ENCODE peak calls at places on chromosomes 1 and 21, in seven cellular contexts. One of them, this sample, is unnamed.

GRCh38 chr21:43719748-43720538 is 1.0 kb downstream of the PDXK start:
- DNase-seq in mucosa of descending colon: peak
- DNase-seq in upper lobe of right lung: peak
- DNase-seq in pancreas: peak
- DNase-seq in cardiac fibroblast: no peak
- DNase-seq in ovary: peak
- DNase-seq in breast epithelium: no peak
- DNase-seq in this sample: peak

GRCh38 chr1:41046347-41046775 is 24.8 kb upstream of the SLFNL1 start:
- DNase-seq in mucosa of descending colon: peak
- DNase-seq in upper lobe of right lung: peak
- DNase-seq in pancreas: no peak
- DNase-seq in cardiac fibroblast: no peak
- DNase-seq in ovary: no peak
- DNase-seq in breast epithelium: peak
- DNase-seq in this sample: no peak

GRCh38 chr21:17818158-17819113 is 720 bp downstream of the C21orf91 start:
- DNase-seq in mucosa of descending colon: peak
- DNase-seq in upper lobe of right lung: peak
- DNase-seq in pancreas: peak
- DNase-seq in cardiac fibroblast: peak
- DNase-seq in ovary: no peak
- DNase-seq in breast epithelium: no peak
- DNase-seq in this sample: no peak

GRCh38 chr1:181324797-181325616 is 158.3 kb upstream of the CACNA1E start:
- DNase-seq in mucosa of descending colon: no peak
- DNase-seq in upper lobe of right lung: no peak
- DNase-seq in pancreas: no peak
- DNase-seq in cardiac fibroblast: no peak
- DNase-seq in ovary: no peak
- DNase-seq in breast epithelium: no peak
- DNase-seq in this sample: no peak

GRCh38 chr1:53134961-53135734 is 7.3 kb downstream of the SLC1A7 start:
- DNase-seq in mucosa of descending colon: peak
- DNase-seq in upper lobe of right lung: no peak
- DNase-seq in pancreas: no peak
- DNase-seq in cardiac fibroblast: peak
- DNase-seq in ovary: no peak
- DNase-seq in breast epithelium: no peak
- DNase-seq in this sample: no peak

GRCh38 chr1:195604287-195604686 is 1004.0 kb downstream of the KCNT2 start:
- DNase-seq in mucosa of descending colon: no peak
- DNase-seq in upper lobe of right lung: no peak
- DNase-seq in pancreas: no peak
- DNase-seq in cardiac fibroblast: no peak
- DNase-seq in ovary: no peak
- DNase-seq in breast epithelium: no peak
- DNase-seq in this sample: no peak

GRCh38 chr1:39925727-39926342 is 24.1 kb upstream of the MYCL start:
- DNase-seq in mucosa of descending colon: no peak
- DNase-seq in upper lobe of right lung: no peak
- DNase-seq in pancreas: no peak
- DNase-seq in cardiac fibroblast: peak
- DNase-seq in ovary: no peak
- DNase-seq in breast epithelium: no peak
- DNase-seq in this sample: no peak

GRCh38 chr1:201499795-201500669 is 6.9 kb downstream of the CSRP1 start:
- DNase-seq in mucosa of descending colon: no peak
- DNase-seq in upper lobe of right lung: no peak
- DNase-seq in pancreas: no peak
- DNase-seq in cardiac fibroblast: peak
- DNase-seq in ovary: no peak
- DNase-seq in breast epithelium: peak
- DNase-seq in this sample: no peak

GRCh38 chr1:227895828-227896685 is 51.7 kb downstream of the WNT9A start:
- DNase-seq in mucosa of descending colon: peak
- DNase-seq in upper lobe of right lung: peak
- DNase-seq in pancreas: peak
- DNase-seq in cardiac fibroblast: no peak
- DNase-seq in ovary: peak
- DNase-seq in breast epithelium: peak
- DNase-seq in this sample: peak

GRCh38 chr1:150082494-150082893 is 14.9 kb downstream of the VPS45 start:
- DNase-seq in mucosa of descending colon: no peak
- DNase-seq in upper lobe of right lung: no peak
- DNase-seq in pancreas: no peak
- DNase-seq in cardiac fibroblast: no peak
- DNase-seq in ovary: no peak
- DNase-seq in breast epithelium: no peak
- DNase-seq in this sample: no peak

GRCh38 chr1:33379631-33380354 is 51.1 kb downstream of the PHC2 start:
- DNase-seq in mucosa of descending colon: no peak
- DNase-seq in upper lobe of right lung: no peak
- DNase-seq in pancreas: no peak
- DNase-seq in cardiac fibroblast: no peak
- DNase-seq in ovary: no peak
- DNase-seq in breast epithelium: no peak
- DNase-seq in this sample: no peak

DNA sequence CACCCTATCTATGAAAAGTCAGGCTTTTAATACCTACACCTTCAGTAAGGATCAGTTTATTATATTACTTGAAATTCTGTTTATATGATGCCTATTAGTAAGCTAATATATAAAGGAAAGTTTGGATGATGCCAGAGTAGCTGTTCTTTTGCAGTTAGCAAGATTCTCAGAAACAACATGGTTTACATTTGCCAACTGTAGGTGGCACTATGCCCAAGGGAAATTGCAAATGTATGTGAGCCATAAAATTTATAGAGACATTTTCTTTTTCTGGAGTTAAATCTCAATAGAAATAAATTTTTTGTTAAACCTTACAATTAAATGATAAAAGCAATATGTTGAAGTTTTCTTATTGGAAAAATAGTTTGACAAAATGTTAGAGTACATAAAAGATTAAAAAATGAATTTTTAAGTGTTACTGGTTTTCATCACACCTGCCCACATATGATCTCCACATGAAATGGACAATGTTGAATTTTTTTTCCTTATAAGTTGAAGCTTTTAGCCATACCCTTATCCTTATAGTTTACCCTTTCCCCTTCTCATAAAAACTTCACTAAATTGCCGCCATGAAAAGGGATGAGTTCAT is 32.1 kb upstream of the EPHX4 start:
- DNase-seq in mucosa of descending colon: no peak
- DNase-seq in upper lobe of right lung: no peak
- DNase-seq in pancreas: no peak
- DNase-seq in cardiac fibroblast: peak
- DNase-seq in ovary: no peak
- DNase-seq in breast epithelium: no peak
- DNase-seq in this sample: no peak
- TF ChIP-seq CTCF in mucosa of descending colon: no peak
- TF ChIP-seq CTCF in upper lobe of right lung: peak
- TF ChIP-seq CTCF in pancreas: peak
- TF ChIP-seq CTCF in cardiac fibroblast: peak
- TF ChIP-seq CTCF in ovary: no peak
- TF ChIP-seq CTCF in breast epithelium: no peak
- TF ChIP-seq CTCF in this sample: no peak

GRCh38 chr1:47382399-47382983 is 33.6 kb upstream of the FOXE3 start:
- DNase-seq in mucosa of descending colon: no peak
- DNase-seq in upper lobe of right lung: no peak
- DNase-seq in pancreas: no peak
- DNase-seq in cardiac fibroblast: no peak
- DNase-seq in ovary: no peak
- DNase-seq in breast epithelium: no peak
- DNase-seq in this sample: no peak
- TF ChIP-seq CTCF in mucosa of descending colon: no peak
- TF ChIP-seq CTCF in upper lobe of right lung: no peak
- TF ChIP-seq CTCF in pancreas: no peak
- TF ChIP-seq CTCF in cardiac fibroblast: no peak
- TF ChIP-seq CTCF in ovary: no peak
- TF ChIP-seq CTCF in breast epithelium: no peak
- TF ChIP-seq CTCF in this sample: no peak

GRCh38 chr21:36694593-36695282 is 4.2 kb upstream of the SIM2 start:
- DNase-seq in mucosa of descending colon: no peak
- DNase-seq in upper lobe of right lung: no peak
- DNase-seq in pancreas: no peak
- DNase-seq in cardiac fibroblast: no peak
- DNase-seq in ovary: no peak
- DNase-seq in breast epithelium: no peak
- DNase-seq in this sample: no peak

GRCh38 chr21:36692125-36692843 is 6.6 kb upstream of the SIM2 start:
- DNase-seq in mucosa of descending colon: no peak
- DNase-seq in upper lobe of right lung: no peak
- DNase-seq in pancreas: no peak
- DNase-seq in cardiac fibroblast: no peak
- DNase-seq in ovary: no peak
- DNase-seq in breast epithelium: no peak
- DNase-seq in this sample: no peak

GRCh38 chr21:36692844-36693143 is 6.1 kb upstream of the SIM2 start:
- DNase-seq in mucosa of descending colon: no peak
- DNase-seq in upper lobe of right lung: no peak
- DNase-seq in pancreas: no peak
- DNase-seq in cardiac fibroblast: no peak
- DNase-seq in ovary: no peak
- DNase-seq in breast epithelium: no peak
- DNase-seq in this sample: no peak

GRCh38 chr21:36694041-36694515 is 4.8 kb upstream of the SIM2 start:
- DNase-seq in mucosa of descending colon: no peak
- DNase-seq in upper lobe of right lung: no peak
- DNase-seq in pancreas: no peak
- DNase-seq in cardiac fibroblast: peak
- DNase-seq in ovary: no peak
- DNase-seq in breast epithelium: no peak
- DNase-seq in this sample: no peak

DNA sequence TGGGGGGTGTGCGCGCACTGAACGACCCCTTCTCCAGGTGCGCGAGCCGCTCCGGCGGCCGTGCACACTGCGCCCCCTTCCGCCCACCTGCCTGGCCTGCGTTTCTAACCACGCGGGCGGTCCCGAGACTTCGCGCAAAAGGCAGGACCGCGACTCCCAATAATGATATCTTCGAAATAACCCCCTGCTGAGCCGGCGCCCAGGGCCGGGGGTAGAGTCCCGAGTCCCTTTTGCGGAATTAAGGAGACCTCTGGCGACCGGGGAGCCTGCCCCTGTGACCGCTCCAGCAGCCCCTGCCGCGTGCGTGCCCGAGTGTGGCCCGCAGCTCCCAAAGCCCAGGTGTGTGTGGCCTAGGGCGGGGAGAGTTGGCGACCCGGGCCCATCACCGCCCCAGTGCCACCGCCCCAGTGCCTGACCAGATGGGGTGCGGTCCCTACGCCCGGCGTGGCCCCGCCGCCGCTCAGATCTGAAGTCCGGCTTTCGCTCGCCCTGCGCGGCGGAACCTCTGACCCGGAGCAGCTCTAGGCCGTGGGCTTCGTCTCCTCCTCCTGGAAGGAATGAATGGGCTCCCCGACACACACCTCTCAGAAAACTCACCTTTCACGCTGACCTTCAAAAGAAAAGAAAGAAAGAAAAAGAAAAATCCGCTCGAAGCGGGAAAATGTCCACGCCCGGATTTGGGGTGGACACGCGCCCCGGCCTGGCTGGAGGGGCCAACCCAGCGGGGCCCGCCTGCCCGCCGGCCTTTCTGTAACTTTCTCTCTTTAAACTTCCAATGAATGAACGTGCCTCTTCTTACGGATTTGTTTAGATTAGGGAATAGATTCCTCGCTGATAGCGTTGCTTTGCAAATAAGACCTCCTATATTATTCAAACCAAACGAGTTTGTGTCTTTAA is 5.5 kb upstream of the SIM2 start:
- DNase-seq in mucosa of descending colon: no peak
- DNase-seq in upper lobe of right lung: no peak
- DNase-seq in pancreas: peak
- DNase-seq in cardiac fibroblast: no peak
- DNase-seq in ovary: no peak
- DNase-seq in breast epithelium: no peak
- DNase-seq in this sample: no peak
- TF ChIP-seq CTCF in mucosa of descending colon: no peak
- TF ChIP-seq CTCF in upper lobe of right lung: no peak
- TF ChIP-seq CTCF in pancreas: no peak
- TF ChIP-seq CTCF in cardiac fibroblast: no peak
- TF ChIP-seq CTCF in ovary: no peak
- TF ChIP-seq CTCF in breast epithelium: no peak
- TF ChIP-seq CTCF in this sample: no peak

DNA sequence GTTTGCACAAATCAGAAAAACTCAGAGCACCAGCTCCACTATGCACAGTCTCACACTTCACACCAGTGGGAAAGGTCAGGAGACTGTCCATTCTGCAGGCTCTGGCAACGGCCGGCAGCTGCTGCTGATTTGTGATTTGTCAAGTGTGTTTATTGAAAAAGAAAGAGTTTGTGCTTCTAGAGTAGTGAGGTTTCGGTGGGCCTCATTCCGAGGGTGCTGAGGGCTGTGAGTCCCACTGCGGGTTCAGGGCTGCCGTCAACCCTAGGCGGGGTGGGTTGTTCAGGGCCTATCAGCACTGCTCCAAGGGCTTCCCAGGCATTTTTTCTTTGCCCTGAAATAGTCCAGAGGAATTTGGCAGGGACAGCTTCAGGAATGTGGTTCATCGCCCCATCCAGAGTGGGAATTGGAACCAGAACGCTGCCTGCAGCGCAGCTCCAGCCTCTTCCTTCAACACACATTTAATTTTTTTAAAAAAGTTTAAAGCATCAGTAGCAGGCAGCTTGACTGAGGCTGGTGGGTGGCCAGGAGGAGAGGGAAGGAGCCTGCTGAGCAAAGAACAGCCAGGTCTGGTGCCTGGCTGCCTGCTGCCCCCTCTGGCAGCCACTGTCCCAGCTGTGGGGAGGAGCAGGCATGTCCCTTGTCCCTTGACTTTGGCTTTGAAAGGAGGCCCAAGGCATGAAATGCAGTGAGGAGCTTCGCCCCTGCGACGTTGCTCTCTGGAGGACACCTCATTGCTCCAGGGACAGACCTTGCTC is 19.7 kb downstream of the STUM start:
- DNase-seq in mucosa of descending colon: no peak
- DNase-seq in upper lobe of right lung: peak
- DNase-seq in pancreas: peak
- DNase-seq in cardiac fibroblast: no peak
- DNase-seq in ovary: peak
- DNase-seq in breast epithelium: peak
- DNase-seq in this sample: no peak
- TF ChIP-seq CTCF in mucosa of descending colon: no peak
- TF ChIP-seq CTCF in upper lobe of right lung: peak
- TF ChIP-seq CTCF in pancreas: no peak
- TF ChIP-seq CTCF in cardiac fibroblast: peak
- TF ChIP-seq CTCF in ovary: no peak
- TF ChIP-seq CTCF in breast epithelium: peak
- TF ChIP-seq CTCF in this sample: no peak

GRCh38 chr1:27489973-27490741 is at the start of gene WASF2:
- DNase-seq in mucosa of descending colon: peak
- DNase-seq in upper lobe of right lung: peak
- DNase-seq in pancreas: peak
- DNase-seq in cardiac fibroblast: peak
- DNase-seq in ovary: peak
- DNase-seq in breast epithelium: peak
- DNase-seq in this sample: peak
- TF ChIP-seq CTCF in mucosa of descending colon: no peak
- TF ChIP-seq CTCF in upper lobe of right lung: no peak
- TF ChIP-seq CTCF in pancreas: no peak
- TF ChIP-seq CTCF in cardiac fibroblast: no peak
- TF ChIP-seq CTCF in ovary: peak
- TF ChIP-seq CTCF in breast epithelium: no peak
- TF ChIP-seq CTCF in this sample: no peak

GRCh38 chr1:38919075-38919474 is 22.6 kb downstream of the RHBDL2 start:
- DNase-seq in mucosa of descending colon: no peak
- DNase-seq in upper lobe of right lung: no peak
- DNase-seq in pancreas: no peak
- DNase-seq in cardiac fibroblast: no peak
- DNase-seq in ovary: no peak
- DNase-seq in breast epithelium: no peak
- DNase-seq in this sample: no peak
- TF ChIP-seq CTCF in mucosa of descending colon: no peak
- TF ChIP-seq CTCF in upper lobe of right lung: no peak
- TF ChIP-seq CTCF in pancreas: no peak
- TF ChIP-seq CTCF in cardiac fibroblast: no peak
- TF ChIP-seq CTCF in ovary: no peak
- TF ChIP-seq CTCF in breast epithelium: no peak
- TF ChIP-seq CTCF in this sample: no peak

This sample was measured in activated B cell treated with CpG ODN at 0.5 μM for 24 hours.